ENCODE peak calls at places on chromosome 21, in five cellular contexts. A is PC-3, R is GM23248, E is H9, D is fibroblast of lung. T is an unnamed sample.

GRCh38 chr21:41370840-41371697 is 9.2 kb downstream of the MX2 start:
- DNase-seq in A (no peak), E (no peak), D (no peak), R (peak), T (peak)

GRCh38 chr21:25966308-25966707 is 204.3 kb downstream of the APP start:
- DNase-seq in R (no peak), A (peak), D (peak), E (no peak), T (no peak)

GRCh38 chr21:40466893-40467483 is 380.0 kb downstream of the DSCAM start:
- DNase-seq in A (peak), D (no peak), E (no peak), R (no peak), T (peak)

GRCh38 chr21:16634522-16634914 is 878.3 kb upstream of the CXADR start:
- DNase-seq in A (no peak), D (peak), E (peak), R (no peak), T (no peak)

GRCh38 chr21:34558960-34559631 is 47.1 kb upstream of the KCNE1 start:
- DNase-seq in R (no peak), E (no peak), A (no peak), D (no peak), T (peak)

GRCh38 chr21:30348506-30348905 is at the start of gene KRTAP23-1:
- DNase-seq in D (no peak), A (no peak), E (no peak), R (no peak), T (no peak)

GRCh38 chr21:46028547-46029200 is 47.1 kb downstream of the COL6A1 start:
- DNase-seq in A (no peak), D (peak), R (peak), E (no peak), T (peak)

GRCh38 chr21:16534408-16535099 is 804.8 kb downstream of the USP25 start:
- DNase-seq in E (no peak), A (no peak), R (peak), D (peak), T (peak)

GRCh38 chr21:46421191-46421750 is 37.4 kb upstream of the DIP2A start:
- DNase-seq in D (no peak), A (no peak), R (no peak), E (peak), T (no peak)

GRCh38 chr21:36725793-36726386 is 27.0 kb downstream of the SIM2 start:
- DNase-seq in A (no peak), E (peak), D (no peak), R (no peak), T (no peak)

GRCh38 chr21:33155457-33155856 is 74.3 kb upstream of the IFNAR2 start:
- DNase-seq in R (no peak), E (no peak), D (no peak), A (no peak), T (no peak)

GRCh38 chr21:45979651-45980050 is 1.9 kb upstream of the COL6A1 start:
- DNase-seq in D (no peak), A (peak), E (no peak), R (no peak), T (no peak)

GRCh38 chr21:34912022-34912933 is 136.8 kb downstream of the RUNX1 start:
- DNase-seq in R (peak), A (peak), E (no peak), D (no peak), T (no peak)

GRCh38 chr21:20618878-20619277 is 379.3 kb upstream of the NCAM2 start:
- DNase-seq in A (no peak), D (no peak), R (no peak), E (no peak), T (no peak)

GRCh38 chr21:45592626-45593134 is 50.4 kb upstream of the SLC19A1 start:
- DNase-seq in D (no peak), E (no peak), A (no peak), R (no peak), T (no peak)

GRCh38 chr21:40016667-40017066 is 149.4 kb downstream of the PCP4 start:
- DNase-seq in R (no peak), D (no peak), A (no peak), E (no peak), T (no peak)

GRCh38 chr21:20721151-20721550 is 277.1 kb upstream of the NCAM2 start:
- DNase-seq in D (no peak), A (no peak), E (no peak), R (no peak), T (peak)

GRCh38 chr21:33939224-33939623 is 23.6 kb upstream of the ATP5PO start:
- DNase-seq in A (no peak), D (peak), R (no peak), E (no peak), T (no peak)

GRCh38 chr21:41781047-41781405 is 14.2 kb upstream of the RIPK4 start:
- DNase-seq in R (no peak), D (no peak), E (no peak), A (no peak), T (no peak)

GRCh38 chr21:45514311-45515021 is 27.8 kb downstream of the SLC19A1 start:
- DNase-seq in D (no peak), A (no peak), E (no peak), R (no peak), T (no peak)

GRCh38 chr21:20789696-20790095 is 208.5 kb upstream of the NCAM2 start:
- DNase-seq in D (peak), R (no peak), E (no peak), A (no peak), T (no peak)

GRCh38 chr21:42401820-42402251 is 1.9 kb upstream of the UBASH3A start:
- DNase-seq in R (no peak), D (no peak), A (no peak), E (no peak), T (no peak)

GRCh38 chr21:34360488-34361241 is 3.1 kb upstream of the KCNE2 start:
- DNase-seq in D (no peak), R (no peak), E (no peak), A (peak), T (no peak)

GRCh38 chr21:30408782-30409494 is 13.1 kb downstream of the KRTAP13-1 start:
- DNase-seq in A (peak), D (peak), E (peak), R (peak), T (peak)

GRCh38 chr21:32888971-32889370 is 117.4 kb upstream of the PAXBP1 start:
- DNase-seq in R (peak), A (no peak), D (no peak), E (no peak), T (peak)

GRCh38 chr21:42569732-42570301 is 56.2 kb downstream of the SLC37A1 start:
- DNase-seq in A (no peak), E (no peak), R (no peak), D (no peak), T (no peak)

GRCh38 chr21:31888936-31889371 is 16.1 kb downstream of the HUNK start:
- DNase-seq in A (peak), R (peak), D (no peak), E (no peak), T (no peak)

GRCh38 chr21:37061926-37062591 is 10.8 kb downstream of the PIGP start:
- DNase-seq in E (no peak), R (peak), A (no peak), D (peak), T (peak)

GRCh38 chr21:45433301-45433700 is 28.3 kb downstream of the COL18A1 start:
- DNase-seq in E (no peak), A (no peak), D (no peak), R (no peak), T (no peak)

GRCh38 chr21:36847189-36847588 is 119.3 kb downstream of the HLCS start:
- DNase-seq in A (peak), D (peak), E (no peak), R (peak), T (peak)

GRCh38 chr21:16169810-16170209 is 440.0 kb downstream of the USP25 start:
- DNase-seq in D (no peak), R (no peak), A (no peak), E (no peak), T (no peak)

GRCh38 chr21:24369751-24370150 is 1237.5 kb downstream of the MRPL39 start:
- DNase-seq in A (no peak), D (no peak), R (no peak), E (no peak), T (no peak)

GRCh38 chr21:27572681-27573080 is 605.8 kb upstream of the ADAMTS5 start:
- DNase-seq in R (peak), E (no peak), A (peak), D (peak), T (peak)

GRCh38 chr21:46171585-46171984 is 12.7 kb downstream of the SPATC1L start:
- DNase-seq in D (no peak), R (peak), A (no peak), E (no peak), T (no peak)

GRCh38 chr21:21897275-21897883 is 899.2 kb downstream of the NCAM2 start:
- DNase-seq in R (peak), E (no peak), D (peak), A (peak), T (peak)

GRCh38 chr21:31491617-31492016 is 147.6 kb upstream of the TIAM1 start:
- DNase-seq in R (no peak), E (no peak), A (no peak), D (no peak), T (no peak)

GRCh38 chr21:41767606-41768370 is 936 bp upstream of the RIPK4 start:
- DNase-seq in R (peak), A (peak), E (no peak), D (no peak), T (no peak)

GRCh38 chr21:17257784-17258183 is 255.1 kb upstream of the CXADR start:
- DNase-seq in E (no peak), A (peak), D (peak), R (peak), T (peak)

GRCh38 chr21:43726686-43727570 is 8.0 kb downstream of the PDXK start:
- DNase-seq in E (no peak), R (no peak), D (no peak), A (no peak), T (no peak)
- H3K9ac ChIP-seq in E (no peak), R (peak), D (no peak), A (no peak), T (peak)

GRCh38 chr21:38499296-38499695 is 1.0 kb upstream of the ERG start:
- DNase-seq in A (no peak), R (no peak), E (no peak), D (no peak), T (peak)
- H3K27ac ChIP-seq in A (no peak), R (no peak), E (no peak), D (no peak), T (no peak)

GRCh38 chr21:44425307-44425894 is 29.9 kb upstream of the LRRC3 start:
- DNase-seq in D (no peak), R (no peak), E (peak), A (peak), T (no peak)

GRCh38 chr21:44421901-44422840 is 33.1 kb upstream of the LRRC3 start:
- DNase-seq in D (no peak), E (peak), A (no peak), R (no peak), T (no peak)

GRCh38 chr21:44424608-44425306 is 30.6 kb upstream of the LRRC3 start:
- DNase-seq in D (no peak), R (no peak), A (no peak), E (peak), T (no peak)

GRCh38 chr21:44423312-44423821 is 31.9 kb upstream of the LRRC3 start:
- DNase-seq in E (peak), A (no peak), D (no peak), R (no peak), T (no peak)

DNA sequence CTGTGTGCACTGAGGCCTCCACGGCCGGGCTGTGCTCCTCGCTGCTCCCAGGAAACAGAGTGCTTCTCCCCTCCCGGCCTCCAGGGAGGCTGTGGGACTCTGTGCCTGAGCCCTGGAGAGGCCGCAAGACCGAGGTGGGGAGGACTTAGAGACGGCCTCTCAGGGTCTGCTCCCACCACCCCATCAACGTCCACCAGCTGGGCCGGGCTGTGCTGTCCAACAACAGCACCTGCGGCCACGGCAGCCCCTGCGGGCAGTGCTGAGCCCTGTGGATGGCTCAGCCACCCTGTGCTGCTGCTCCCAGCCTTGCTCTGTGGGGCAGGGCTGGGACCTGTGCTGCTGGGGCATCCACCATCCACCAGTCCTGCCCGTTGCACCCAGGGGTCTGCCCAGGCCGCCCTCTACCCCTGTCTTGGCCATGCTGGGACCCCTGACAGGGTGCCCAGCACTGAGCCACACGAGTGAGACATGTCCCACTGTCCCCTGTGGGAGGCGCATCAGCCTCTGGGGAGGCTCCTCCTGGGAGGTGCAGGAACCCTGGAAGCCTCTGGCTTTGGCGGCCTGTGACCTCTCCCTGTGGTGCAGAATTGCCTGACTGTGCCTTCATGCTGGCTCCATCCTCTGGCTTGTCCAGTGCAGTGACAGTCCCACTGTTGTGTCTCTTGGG is 31.2 kb upstream of the LRRC3 start:
- DNase-seq in R (no peak), A (no peak), E (peak), D (no peak), T (no peak)
- H3K4me2 ChIP-seq in R (no peak), A (peak), E (no peak), D (no peak), T (no peak)

GRCh38 chr21:38112219-38112789 is 144.5 kb upstream of the KCNJ15 start:
- DNase-seq in E (no peak), A (no peak), D (no peak), R (no peak), T (no peak)
- H3K9ac ChIP-seq in E (no peak), A (no peak), D (no peak), R (no peak), T (no peak)

DNA sequence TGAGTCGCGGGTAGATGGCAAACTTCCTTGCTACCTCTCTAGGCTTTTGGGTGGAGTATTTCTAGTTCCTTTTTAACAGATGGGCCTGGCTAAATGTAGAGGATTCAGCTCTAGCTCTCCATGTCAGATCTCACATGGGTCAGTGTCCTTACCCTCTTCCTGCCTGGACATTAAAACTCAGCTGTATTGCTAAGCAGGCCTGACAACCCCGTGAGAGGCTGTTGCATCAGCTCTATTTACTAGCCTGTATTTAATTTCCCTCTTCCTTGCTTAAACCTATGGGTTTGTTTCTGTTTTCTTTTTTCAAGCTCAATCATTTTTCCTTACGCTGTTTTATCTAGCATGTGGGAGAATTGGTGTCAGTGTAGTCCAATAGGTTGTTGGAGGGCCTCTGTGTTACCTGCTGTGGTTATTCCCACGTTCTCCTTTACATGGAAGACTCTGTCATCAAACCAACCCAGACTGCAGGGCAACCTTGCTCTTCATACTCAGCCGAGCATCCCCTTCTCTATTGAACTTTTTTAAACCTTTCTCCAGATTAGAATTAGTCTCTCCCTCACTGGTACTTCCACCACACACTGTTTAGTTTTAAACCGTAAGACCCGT is 79.5 kb upstream of the BACH1 start:
- DNase-seq in R (no peak), A (no peak), E (no peak), D (peak), T (no peak)
- H3K27ac ChIP-seq in R (no peak), A (peak), E (no peak), D (no peak), T (peak)

DNA sequence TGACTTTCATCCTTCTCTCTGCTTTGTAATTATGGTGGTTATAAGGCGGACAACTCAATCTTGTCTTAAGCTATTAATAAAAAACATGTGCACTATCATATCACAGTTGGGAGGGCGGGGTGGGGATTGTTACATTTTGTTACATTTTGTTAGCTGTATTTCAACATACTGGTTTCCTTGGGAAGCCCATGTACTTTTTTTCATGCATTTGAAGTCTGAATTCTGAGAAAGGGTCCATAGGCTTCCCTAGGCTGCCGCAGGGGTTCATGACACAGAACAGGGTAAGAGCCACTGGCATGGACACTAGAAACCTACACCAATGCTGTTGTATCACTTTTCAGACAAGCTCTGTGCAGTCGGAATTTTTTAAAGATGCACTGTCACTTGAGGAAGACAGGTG is 178.8 kb downstream of the ETS2 start:
- DNase-seq in R (no peak), D (peak), A (no peak), E (no peak), T (no peak)
- H3K4me2 ChIP-seq in R (peak), D (peak), A (no peak), E (no peak), T (peak)

GRCh38 chr21:29258626-29259335 is 39.9 kb upstream of the BACH1 start:
- DNase-seq in R (peak), E (no peak), D (peak), A (peak), T (peak)
- H3K9ac ChIP-seq in R (peak), E (no peak), D (no peak), A (no peak), T (peak)

T was measured in astrocyte.